ENCODE peak calls at places on chromosome 7, in seven cellular contexts. One of them, this sample, is unnamed.
A peak's percentile ranks its signal among the peaks of the same experiment; 100 is the strongest.

GRCh38 chr7:78218051-78218450 is 419.5 kb downstream of the PHTF2 start:
- DNase-seq in BJ: no peak
- DNase-seq in cardiac muscle cell: no peak
- DNase-seq in Panc1: no peak
- DNase-seq in AG04450: no peak
- DNase-seq in cardiac fibroblast: no peak
- DNase-seq in OCI-LY7: no peak
- DNase-seq in this sample: no peak

GRCh38 chr7:89312561-89312960 is 517.0 kb upstream of the TEX47 start:
- DNase-seq in AG04450: no peak
- DNase-seq in cardiac fibroblast: no peak
- DNase-seq in Panc1: no peak
- DNase-seq in OCI-LY7: no peak
- DNase-seq in BJ: no peak
- DNase-seq in cardiac muscle cell: no peak
- DNase-seq in this sample: no peak

GRCh38 chr7:143381427-143382125 is 431 bp downstream of the ZYX start:
- DNase-seq in cardiac fibroblast: peak; percentile 90
- DNase-seq in OCI-LY7: no peak
- DNase-seq in AG04450: peak; percentile 55
- DNase-seq in BJ: peak; percentile 46
- DNase-seq in cardiac muscle cell: peak; percentile 91
- DNase-seq in Panc1: no peak
- DNase-seq in this sample: no peak

GRCh38 chr7:137417464-137417863 is 73.9 kb upstream of the PTN start:
- DNase-seq in cardiac fibroblast: no peak
- DNase-seq in OCI-LY7: no peak
- DNase-seq in cardiac muscle cell: no peak
- DNase-seq in BJ: no peak
- DNase-seq in AG04450: no peak
- DNase-seq in Panc1: no peak
- DNase-seq in this sample: no peak

GRCh38 chr7:148916186-148916585 is 32.1 kb upstream of the EZH2 start:
- DNase-seq in OCI-LY7: no peak
- DNase-seq in AG04450: peak; percentile 73
- DNase-seq in cardiac fibroblast: peak; percentile 80
- DNase-seq in Panc1: peak; percentile 2
- DNase-seq in BJ: peak; percentile 34
- DNase-seq in cardiac muscle cell: peak; percentile 89
- DNase-seq in this sample: peak; percentile 76

GRCh38 chr7:65968256-65969185 is 13.5 kb downstream of the GUSB start:
- DNase-seq in AG04450: no peak
- DNase-seq in cardiac fibroblast: no peak
- DNase-seq in BJ: no peak
- DNase-seq in Panc1: no peak
- DNase-seq in OCI-LY7: no peak
- DNase-seq in cardiac muscle cell: no peak
- DNase-seq in this sample: no peak

GRCh38 chr7:29005829-29006228 is 47.7 kb upstream of the TRIL start:
- DNase-seq in cardiac fibroblast: peak; percentile 31
- DNase-seq in BJ: no peak
- DNase-seq in OCI-LY7: no peak
- DNase-seq in cardiac muscle cell: peak; percentile 45
- DNase-seq in Panc1: no peak
- DNase-seq in AG04450: no peak
- DNase-seq in this sample: no peak

GRCh38 chr7:69932034-69932628 is 333.9 kb downstream of the AUTS2 start:
- DNase-seq in OCI-LY7: peak; percentile 60
- DNase-seq in AG04450: peak; percentile 1
- DNase-seq in BJ: no peak
- DNase-seq in cardiac fibroblast: peak; percentile 62
- DNase-seq in cardiac muscle cell: peak; percentile 67
- DNase-seq in Panc1: peak; percentile 8
- DNase-seq in this sample: peak; percentile 14

GRCh38 chr7:138970446-138970845 is 10.7 kb downstream of the KIAA1549 start:
- DNase-seq in Panc1: no peak
- DNase-seq in cardiac fibroblast: no peak
- DNase-seq in AG04450: no peak
- DNase-seq in BJ: no peak
- DNase-seq in cardiac muscle cell: no peak
- DNase-seq in OCI-LY7: no peak
- DNase-seq in this sample: no peak

GRCh38 chr7:45217358-45217757 is 59.8 kb downstream of the RAMP3 start:
- DNase-seq in BJ: no peak
- DNase-seq in OCI-LY7: no peak
- DNase-seq in AG04450: no peak
- DNase-seq in cardiac fibroblast: no peak
- DNase-seq in cardiac muscle cell: peak; percentile 8
- DNase-seq in Panc1: no peak
- DNase-seq in this sample: no peak

GRCh38 chr7:17239683-17240521 is 58.5 kb upstream of the AHR start:
- DNase-seq in cardiac muscle cell: peak; percentile 62
- DNase-seq in Panc1: no peak
- DNase-seq in cardiac fibroblast: peak; percentile 44
- DNase-seq in OCI-LY7: no peak
- DNase-seq in AG04450: no peak
- DNase-seq in BJ: no peak
- DNase-seq in this sample: no peak

GRCh38 chr7:111867348-111867931 is 305.1 kb upstream of the IMMP2L start:
- DNase-seq in cardiac muscle cell: peak; percentile 27
- DNase-seq in BJ: no peak
- DNase-seq in cardiac fibroblast: peak; percentile 17
- DNase-seq in Panc1: no peak
- DNase-seq in AG04450: no peak
- DNase-seq in OCI-LY7: no peak
- DNase-seq in this sample: no peak

GRCh38 chr7:132789281-132789680 is 213.0 kb upstream of the PLXNA4 start:
- DNase-seq in cardiac fibroblast: peak; percentile 38
- DNase-seq in Panc1: no peak
- DNase-seq in OCI-LY7: no peak
- DNase-seq in AG04450: no peak
- DNase-seq in BJ: peak; percentile 17
- DNase-seq in cardiac muscle cell: peak; percentile 48
- DNase-seq in this sample: no peak

GRCh38 chr7:112739436-112740180 is 50.6 kb downstream of the TMEM168 start:
- DNase-seq in cardiac fibroblast: no peak
- DNase-seq in Panc1: no peak
- DNase-seq in cardiac muscle cell: no peak
- DNase-seq in BJ: no peak
- DNase-seq in AG04450: no peak
- DNase-seq in OCI-LY7: no peak
- DNase-seq in this sample: no peak

GRCh38 chr7:132292803-132293202 is 283.5 kb downstream of the PLXNA4 start:
- DNase-seq in cardiac fibroblast: peak; percentile 43
- DNase-seq in OCI-LY7: no peak
- DNase-seq in cardiac muscle cell: peak; percentile 59
- DNase-seq in BJ: no peak
- DNase-seq in AG04450: no peak
- DNase-seq in Panc1: no peak
- DNase-seq in this sample: no peak

GRCh38 chr7:42274052-42274451 is 37.0 kb upstream of the GLI3 start:
- DNase-seq in OCI-LY7: no peak
- DNase-seq in cardiac fibroblast: peak; percentile 70
- DNase-seq in BJ: no peak
- DNase-seq in cardiac muscle cell: peak; percentile 79
- DNase-seq in AG04450: peak; percentile 3
- DNase-seq in Panc1: no peak
- DNase-seq in this sample: no peak

GRCh38 chr7:29879609-29880008 is 73.3 kb downstream of the WIPF3 start:
- DNase-seq in OCI-LY7: no peak
- DNase-seq in AG04450: no peak
- DNase-seq in Panc1: no peak
- DNase-seq in cardiac fibroblast: peak; percentile 66
- DNase-seq in BJ: no peak
- DNase-seq in cardiac muscle cell: peak; percentile 59
- DNase-seq in this sample: no peak

GRCh38 chr7:99693427-99694200 is 13.8 kb upstream of the CYP3A5 start:
- DNase-seq in cardiac muscle cell: no peak
- DNase-seq in Panc1: no peak
- DNase-seq in BJ: no peak
- DNase-seq in OCI-LY7: no peak
- DNase-seq in cardiac fibroblast: no peak
- DNase-seq in AG04450: no peak
- DNase-seq in this sample: no peak

GRCh38 chr7:5598261-5598761 is 174.7 kb upstream of the TNRC18 start:
- DNase-seq in cardiac fibroblast: no peak
- DNase-seq in OCI-LY7: no peak
- DNase-seq in BJ: no peak
- DNase-seq in AG04450: no peak
- DNase-seq in cardiac muscle cell: peak; percentile 32
- DNase-seq in Panc1: no peak
- DNase-seq in this sample: no peak

GRCh38 chr7:48427671-48428070 is 256.4 kb downstream of the ABCA13 start:
- DNase-seq in Panc1: no peak
- DNase-seq in BJ: no peak
- DNase-seq in cardiac fibroblast: no peak
- DNase-seq in OCI-LY7: peak; percentile 7
- DNase-seq in cardiac muscle cell: no peak
- DNase-seq in AG04450: no peak
- DNase-seq in this sample: no peak

GRCh38 chr7:129052441-129052840 is 2.5 kb downstream of the TNPO3 start:
- DNase-seq in cardiac fibroblast: no peak
- DNase-seq in AG04450: no peak
- DNase-seq in Panc1: no peak
- DNase-seq in cardiac muscle cell: no peak
- DNase-seq in OCI-LY7: no peak
- DNase-seq in BJ: no peak
- DNase-seq in this sample: no peak

GRCh38 chr7:129053938-129054437 is 923 bp downstream of the TNPO3 start:
- DNase-seq in Panc1: peak; percentile 35
- DNase-seq in AG04450: no peak
- DNase-seq in cardiac muscle cell: peak; percentile 50
- DNase-seq in cardiac fibroblast: peak; percentile 42
- DNase-seq in OCI-LY7: no peak
- DNase-seq in BJ: no peak
- DNase-seq in this sample: no peak

GRCh38 chr7:129054438-129055293 is at the start of gene TNPO3:
- DNase-seq in cardiac fibroblast: peak; percentile 93
- DNase-seq in BJ: peak; percentile 39
- DNase-seq in Panc1: peak; percentile 89
- DNase-seq in cardiac muscle cell: peak; percentile 94
- DNase-seq in OCI-LY7: peak; percentile 95
- DNase-seq in AG04450: peak; percentile 72
- DNase-seq in this sample: peak; percentile 42

GRCh38 chr7:129055294-129055816 is 444 bp upstream of the TNPO3 start:
- DNase-seq in cardiac fibroblast: no peak
- DNase-seq in AG04450: no peak
- DNase-seq in OCI-LY7: no peak
- DNase-seq in BJ: no peak
- DNase-seq in cardiac muscle cell: no peak
- DNase-seq in Panc1: no peak
- DNase-seq in this sample: no peak

DNA sequence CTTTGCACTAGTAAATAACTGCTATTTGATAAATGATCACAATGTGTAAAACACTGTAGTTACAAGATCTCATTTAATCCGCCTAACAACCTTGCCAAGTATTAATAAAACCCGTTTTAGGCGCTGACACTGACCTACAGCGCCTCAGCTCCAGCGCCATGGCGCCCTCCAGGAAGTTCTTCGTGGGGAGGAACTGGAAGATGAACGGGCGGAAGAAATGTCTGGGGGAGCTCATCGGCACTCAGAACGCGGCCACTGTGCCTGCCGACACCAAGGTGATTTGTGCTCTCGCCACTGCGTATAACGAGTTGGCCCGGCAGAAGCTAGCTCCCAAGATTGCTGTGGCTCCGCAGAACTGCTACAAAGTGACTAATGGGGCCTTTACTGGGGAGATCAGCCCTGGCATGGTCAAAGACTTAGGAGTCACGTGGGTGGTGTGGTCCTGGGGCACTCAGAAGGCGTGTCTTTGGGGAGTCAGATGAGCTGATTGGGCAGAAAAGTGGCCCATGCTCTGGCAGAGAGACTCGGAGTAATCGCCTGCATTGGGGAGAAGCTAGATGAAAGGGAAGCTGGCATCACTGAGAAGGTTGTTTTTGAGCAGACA is 1.1 kb upstream of the TNPO3 start:
- DNase-seq in AG04450: no peak
- DNase-seq in cardiac muscle cell: peak; percentile 15
- DNase-seq in OCI-LY7: no peak
- DNase-seq in cardiac fibroblast: no peak
- DNase-seq in BJ: no peak
- DNase-seq in Panc1: no peak
- DNase-seq in this sample: no peak
- H3K4me3 ChIP-seq in AG04450: no peak overlapping the region
- H3K4me3 ChIP-seq in cardiac muscle cell: no peak overlapping the region
- H3K4me3 ChIP-seq in OCI-LY7: peak overlapping the region; percentile 95
- H3K4me3 ChIP-seq in cardiac fibroblast: no peak overlapping the region
- H3K4me3 ChIP-seq in BJ: no peak overlapping the region
- H3K4me3 ChIP-seq in Panc1: no peak overlapping the region
- H3K4me3 ChIP-seq in this sample: no peak overlapping the region

GRCh38 chr7:23475579-23475844 is 5.2 kb upstream of the IGF2BP3 start:
- DNase-seq in Panc1: no peak
- DNase-seq in BJ: no peak
- DNase-seq in cardiac muscle cell: no peak
- DNase-seq in OCI-LY7: no peak
- DNase-seq in AG04450: no peak
- DNase-seq in cardiac fibroblast: no peak
- DNase-seq in this sample: no peak

GRCh38 chr7:23474829-23475578 is 4.7 kb upstream of the IGF2BP3 start:
- DNase-seq in cardiac fibroblast: no peak
- DNase-seq in AG04450: no peak
- DNase-seq in BJ: no peak
- DNase-seq in cardiac muscle cell: no peak
- DNase-seq in Panc1: no peak
- DNase-seq in OCI-LY7: peak; percentile 68
- DNase-seq in this sample: no peak

GRCh38 chr7:23477170-23477525 is 6.9 kb upstream of the IGF2BP3 start:
- DNase-seq in cardiac fibroblast: no peak
- DNase-seq in Panc1: no peak
- DNase-seq in BJ: no peak
- DNase-seq in AG04450: no peak
- DNase-seq in OCI-LY7: no peak
- DNase-seq in cardiac muscle cell: no peak
- DNase-seq in this sample: no peak

GRCh38 chr7:23477962-23478866 is 7.9 kb upstream of the IGF2BP3 start:
- DNase-seq in BJ: no peak
- DNase-seq in Panc1: no peak
- DNase-seq in cardiac muscle cell: no peak
- DNase-seq in OCI-LY7: no peak
- DNase-seq in AG04450: no peak
- DNase-seq in cardiac fibroblast: no peak
- DNase-seq in this sample: no peak

GRCh38 chr7:23476286-23477169 is 6.2 kb upstream of the IGF2BP3 start:
- DNase-seq in cardiac fibroblast: no peak
- DNase-seq in OCI-LY7: no peak
- DNase-seq in Panc1: no peak
- DNase-seq in AG04450: no peak
- DNase-seq in cardiac muscle cell: no peak
- DNase-seq in BJ: no peak
- DNase-seq in this sample: no peak
- H3K4me3 ChIP-seq in cardiac fibroblast: no peak overlapping the region
- H3K4me3 ChIP-seq in OCI-LY7: peak overlapping the region; percentile 85
- H3K4me3 ChIP-seq in Panc1: peak overlapping the region; percentile 6
- H3K4me3 ChIP-seq in AG04450: no peak overlapping the region
- H3K4me3 ChIP-seq in cardiac muscle cell: peak overlapping the region; percentile 72
- H3K4me3 ChIP-seq in BJ: no peak overlapping the region
- H3K4me3 ChIP-seq in this sample: no peak overlapping the region

GRCh38 chr7:151440799-151441443 is 980 bp upstream of the CRYGN start:
- DNase-seq in cardiac muscle cell: peak; percentile 65
- DNase-seq in BJ: no peak
- DNase-seq in Panc1: no peak
- DNase-seq in OCI-LY7: no peak
- DNase-seq in cardiac fibroblast: peak; percentile 50
- DNase-seq in AG04450: no peak
- DNase-seq in this sample: no peak
- H3K4me3 ChIP-seq in cardiac muscle cell: no peak overlapping the region
- H3K4me3 ChIP-seq in BJ: no peak overlapping the region
- H3K4me3 ChIP-seq in Panc1: no peak overlapping the region
- H3K4me3 ChIP-seq in OCI-LY7: no peak overlapping the region
- H3K4me3 ChIP-seq in cardiac fibroblast: no peak overlapping the region
- H3K4me3 ChIP-seq in AG04450: no peak overlapping the region
- H3K4me3 ChIP-seq in this sample: no peak overlapping the region

GRCh38 chr7:130913721-130914588 is 179.9 kb upstream of the KLF14 start:
- DNase-seq in cardiac fibroblast: no peak
- DNase-seq in OCI-LY7: no peak
- DNase-seq in AG04450: no peak
- DNase-seq in Panc1: peak; percentile 90
- DNase-seq in cardiac muscle cell: no peak
- DNase-seq in BJ: no peak
- DNase-seq in this sample: no peak
- H3K4me3 ChIP-seq in cardiac fibroblast: no peak overlapping the region
- H3K4me3 ChIP-seq in OCI-LY7: peak overlapping the region; percentile 74
- H3K4me3 ChIP-seq in AG04450: peak overlapping the region; percentile 59
- H3K4me3 ChIP-seq in Panc1: peak overlapping the region; percentile 77
- H3K4me3 ChIP-seq in cardiac muscle cell: no peak overlapping the region
- H3K4me3 ChIP-seq in BJ: peak overlapping the region; percentile 16
- H3K4me3 ChIP-seq in this sample: peak overlapping the region; percentile 86

This sample was measured in AG04449.